ENCODE peak calls at places on chromosomes 2 and 18, in five cellular contexts. J is AG10803, O is fibroblast of the aortic adventitia, R is fibroblast of pulmonary artery, P is cardiac fibroblast. U is an unnamed sample.

GRCh38 chr2:99925960-99926359 is 216.4 kb downstream of the AFF3 start:
- DNase-seq in R (no peak), P (no peak), O (no peak), J (no peak), U (no peak)

GRCh38 chr2:231613054-231613654 is 20.5 kb downstream of the TEX44 start:
- DNase-seq in J (peak), R (peak), P (no peak), O (peak), U (peak)

GRCh38 chr2:20627712-20628380 is 23.1 kb downstream of the HS1BP3 start:
- DNase-seq in J (no peak), O (no peak), R (no peak), P (no peak), U (no peak)

GRCh38 chr2:104408266-104408665 is 445.6 kb upstream of the POU3F3 start:
- DNase-seq in P (no peak), R (no peak), J (no peak), O (no peak), U (no peak)

GRCh38 chr2:54079331-54079730 is 36.1 kb upstream of the ACYP2 start:
- DNase-seq in J (no peak), P (no peak), R (no peak), O (no peak), U (no peak)

GRCh38 chr2:71813801-71814470 is 333.7 kb downstream of the CYP26B1 start:
- DNase-seq in P (no peak), J (peak), R (no peak), O (no peak), U (no peak)

GRCh38 chr18:62209046-62209445 is 22.0 kb downstream of the RELCH start:
- DNase-seq in J (peak), O (peak), R (peak), P (peak), U (no peak)

GRCh38 chr18:56302161-56302560 is 336.2 kb downstream of the TXNL1 start:
- DNase-seq in P (no peak), J (no peak), R (no peak), O (no peak), U (no peak)

GRCh38 chr2:142781146-142781545 is 96.3 kb upstream of the KYNU start:
- DNase-seq in R (no peak), O (no peak), J (no peak), P (no peak), U (no peak)

GRCh38 chr2:65527451-65528240 is 95.2 kb upstream of the SPRED2 start:
- DNase-seq in O (no peak), P (no peak), J (no peak), R (no peak), U (no peak)

GRCh38 chr2:42809131-42809875 is 16.9 kb upstream of the HAAO start:
- DNase-seq in P (no peak), R (no peak), J (no peak), O (no peak), U (peak)

GRCh38 chr18:13446581-13447470 is 228.3 kb downstream of the LDLRAD4 start:
- DNase-seq in O (no peak), J (no peak), P (no peak), R (no peak), U (peak)
- H3K4me3 ChIP-seq in O (no peak), J (peak), P (no peak), R (no peak), U (peak)

DNA sequence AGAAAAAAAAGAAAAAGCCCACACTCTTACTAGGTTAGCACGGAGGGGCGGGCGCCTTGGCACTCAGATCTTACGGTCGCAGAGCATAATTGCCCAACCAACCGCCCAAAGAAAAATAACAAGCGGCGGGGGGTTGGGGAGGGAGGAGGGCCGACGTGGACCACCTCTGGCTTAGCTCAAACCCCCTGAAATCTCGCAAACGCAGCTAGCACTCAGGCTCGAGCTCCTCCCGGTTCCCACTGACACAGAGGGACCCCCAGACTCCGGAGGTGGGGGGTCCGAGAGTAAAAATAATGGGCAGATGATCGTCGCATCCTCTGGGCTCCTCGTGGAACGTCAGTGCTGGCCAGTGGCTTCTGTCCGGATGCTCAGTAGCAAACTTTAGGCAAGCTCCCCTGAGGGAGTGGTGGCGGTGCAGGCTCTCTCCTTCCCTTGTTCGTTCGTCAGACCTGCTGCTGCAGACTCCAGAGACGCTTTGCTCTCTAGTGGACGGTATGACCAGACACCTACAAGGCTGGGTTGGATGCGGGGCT is 12.0 kb downstream of the CATIP start:
- DNase-seq in O (no peak), P (peak), J (no peak), R (no peak), U (peak)
- TF ChIP-seq CTCF in O (no peak), P (no peak), J (peak), R (no peak), U (peak)

GRCh38 chr2:19359456-19359855 is 1.0 kb upstream of the OSR1 start:
- DNase-seq in O (peak), P (no peak), J (no peak), R (no peak), U (no peak)
- H3K4me3 ChIP-seq in O (peak), P (no peak), J (no peak), R (no peak), U (no peak)

GRCh38 chr18:6859676-6860422 is 130.3 kb downstream of the ARHGAP28 start:
- DNase-seq in J (no peak), P (no peak), O (no peak), R (no peak), U (no peak)
- TF ChIP-seq CTCF in J (no peak), P (no peak), O (no peak), R (no peak), U (no peak)